ENCODE peak calls at places on chromosomes 2 and 18, in ten cellular contexts. V is kidney, J is lower lobe of right lung, U is fibroblast of lung, H is pancreas, R is sigmoid colon, Z is GM23338, Y is neural progenitor cell, S is IMR-90, G is aorta. I is an unnamed sample.

GRCh38 chr2:174788291-174788929 is 24.1 kb upstream of the CHRNA1 start:
- DNase-seq in Z (peak; percentile 78), G (no peak), S (peak; percentile 51), R (no peak), V (no peak), U (peak; percentile 60), J (no peak), H (no peak), Y (peak; percentile 39), I (peak; percentile 29)

GRCh38 chr2:44937688-44938240 is 3.7 kb upstream of the SIX3 start:
- DNase-seq in S (no peak), J (no peak), H (no peak), Z (peak; percentile 90), R (no peak), V (no peak), U (peak; percentile 70), Y (peak; percentile 92), G (no peak), I (no peak)

GRCh38 chr2:133657591-133657990 is 89.3 kb upstream of the NCKAP5 start:
- DNase-seq in U (peak; percentile 90), Y (no peak), R (no peak), H (no peak), Z (no peak), V (no peak), S (peak; percentile 41), J (no peak), G (no peak), I (peak; percentile 90)

GRCh38 chr2:238561230-238561629 is 134.5 kb downstream of the ASB1 start:
- DNase-seq in U (peak; percentile 7), G (no peak), H (no peak), Z (no peak), S (no peak), Y (no peak), R (no peak), J (no peak), V (no peak), I (peak; percentile 3)

GRCh38 chr2:25833566-25833965 is 44.7 kb downstream of the ASXL2 start:
- DNase-seq in Z (no peak), H (no peak), G (no peak), J (no peak), U (peak; percentile 13), Y (no peak), R (no peak), S (peak; percentile 13), V (no peak), I (no peak)

GRCh38 chr2:164739966-164740365 is 101.7 kb downstream of the COBLL1 start:
- DNase-seq in G (no peak), U (peak; percentile 72), J (no peak), H (no peak), R (no peak), Y (no peak), V (no peak), Z (no peak), S (peak; percentile 64), I (peak; percentile 69)

GRCh38 chr2:41038408-41038807 is 586.5 kb upstream of the SLC8A1 start:
- DNase-seq in J (no peak), G (no peak), S (peak; percentile 40), V (no peak), Z (no peak), H (no peak), U (peak; percentile 22), Y (no peak), R (no peak), I (peak; percentile 10)

GRCh38 chr2:121201796-121202195 is 83.2 kb downstream of the TFCP2L1 start:
- DNase-seq in G (no peak), Y (no peak), H (peak; percentile 26), R (no peak), U (no peak), J (peak; percentile 14), S (no peak), Z (no peak), V (no peak), I (no peak)

GRCh38 chr2:1140389-1141003 is 189.8 kb downstream of the SNTG2 start:
- DNase-seq in R (no peak), Z (peak; percentile 78), H (peak; percentile 84), S (no peak), Y (peak; percentile 71), J (no peak), G (no peak), U (no peak), V (no peak), I (no peak)

GRCh38 chr18:40935423-40935822 is 1019.6 kb upstream of the PIK3C3 start:
- DNase-seq in V (no peak), Z (peak; percentile 82), J (no peak), G (no peak), R (no peak), U (peak; percentile 13), H (no peak), Y (peak; percentile 57), S (peak; percentile 15), I (no peak)

GRCh38 chr2:101111917-101112771 is 39.0 kb downstream of the TBC1D8 start:
- DNase-seq in Z (no peak), J (no peak), S (peak; percentile 50), U (peak; percentile 16), Y (no peak), G (no peak), H (no peak), R (peak; percentile 72), V (no peak), I (peak; percentile 10)

GRCh38 chr2:160493227-160494028 is at the start of gene RBMS1:
- DNase-seq in Z (peak; percentile 79), S (peak; percentile 44), J (peak; percentile 74), Y (peak; percentile 84), R (peak; percentile 83), V (peak; percentile 87), U (peak; percentile 68), G (peak; percentile 69), H (peak; percentile 81), I (peak; percentile 46)

GRCh38 chr2:191166111-191166755 is 15.4 kb upstream of the STAT4 start:
- DNase-seq in U (peak; percentile 71), S (peak; percentile 89), Y (peak; percentile 63), R (no peak), V (no peak), G (no peak), Z (no peak), H (no peak), J (no peak), I (peak; percentile 64)

GRCh38 chr2:205706769-205707375 is 24.6 kb downstream of the NRP2 start:
- DNase-seq in J (peak; percentile 72), Z (no peak), G (peak; percentile 85), V (peak; percentile 89), Y (no peak), H (no peak), R (peak; percentile 94), S (peak; percentile 97), U (peak; percentile 98), I (peak; percentile 97)

GRCh38 chr2:109663721-109664120 is 49.6 kb downstream of the SOWAHC start:
- DNase-seq in J (no peak), G (peak; percentile 85), V (peak; percentile 81), S (peak; percentile 28), H (no peak), Y (no peak), R (peak; percentile 83), U (peak; percentile 90), Z (no peak), I (peak; percentile 87)

GRCh38 chr18:45860492-45860891 is 35.0 kb downstream of the SIGLEC15 start:
- DNase-seq in S (no peak), V (no peak), G (no peak), J (no peak), U (no peak), H (no peak), Z (no peak), R (no peak), Y (no peak), I (no peak)
- H3K36me3 ChIP-seq in S (peaks cover 48% of the 10 kb centered on the region), V (peaks cover 35% of the 10 kb centered on the region), G (peaks cover 12% of the 10 kb centered on the region), J (peaks cover 99% of the 10 kb centered on the region), U (peaks cover 28% of the 10 kb centered on the region), H (peaks cover 64% of the 10 kb centered on the region), Z (peaks cover 15% of the 10 kb centered on the region), R (peaks cover 28% of the 10 kb centered on the region), Y (peaks cover 5% of the 10 kb centered on the region), I (peaks cover 57% of the 10 kb centered on the region)

GRCh38 chr2:197889041-197889440 is 84.6 kb downstream of the PLCL1 start:
- DNase-seq in V (no peak), H (no peak), U (peak; percentile 55), Y (peak; percentile 49), J (no peak), G (no peak), R (no peak), Z (peak; percentile 60), S (peak; percentile 64), I (peak; percentile 42)
- H3K27ac ChIP-seq in V (peak overlapping the region; percentile 6), H (peak overlapping the region; percentile 25), U (no peak overlapping the region), Y (no peak overlapping the region), J (no peak overlapping the region), G (no peak overlapping the region), R (no peak overlapping the region), Z (no peak overlapping the region), S (no peak overlapping the region), I (no peak overlapping the region)

DNA sequence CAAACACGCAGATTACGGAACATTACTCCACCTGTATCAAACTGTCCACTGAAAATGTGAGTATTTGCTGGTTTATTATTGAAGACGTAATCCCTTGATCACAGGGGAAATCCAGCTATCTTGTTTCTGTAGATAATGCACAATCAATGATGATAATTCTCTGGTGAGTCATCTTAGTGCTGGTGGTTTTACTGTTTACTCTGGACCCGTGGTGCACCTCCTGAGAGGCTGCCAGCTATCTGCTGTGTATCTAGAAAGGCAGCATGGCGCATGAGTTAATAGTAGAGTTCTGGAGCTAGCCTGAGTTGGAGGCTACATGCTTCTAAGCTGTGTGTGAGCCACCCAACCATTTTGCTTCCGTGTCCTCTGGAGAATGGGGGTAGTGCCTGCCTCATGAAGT is 6.5 kb downstream of the NCAPH start:
- DNase-seq in H (no peak), U (peak; percentile 90), J (no peak), R (no peak), G (no peak), Z (no peak), Y (no peak), V (no peak), S (peak; percentile 95), I (peak; percentile 89)
- H3K36me3 ChIP-seq in H (no peaks in the 10 kb centered on the region), U (peaks cover 4% of the 10 kb centered on the region), J (no peaks in the 10 kb centered on the region), R (no peaks in the 10 kb centered on the region), G (no peaks in the 10 kb centered on the region), Z (peaks cover 31% of the 10 kb centered on the region), Y (peaks cover 4% of the 10 kb centered on the region), V (no peaks in the 10 kb centered on the region), S (peaks cover 1% of the 10 kb centered on the region), I (peaks cover 10% of the 10 kb centered on the region)

GRCh38 chr2:108407864-108408729 is 30.3 kb downstream of the SULT1C4 start:
- DNase-seq in J (no peak), U (no peak), V (no peak), H (no peak), Z (no peak), R (no peak), G (no peak), Y (no peak), S (peak; percentile 37), I (no peak)

GRCh38 chr2:108404784-108405397 is 27.1 kb downstream of the SULT1C4 start:
- DNase-seq in G (no peak), R (no peak), U (no peak), H (no peak), Y (no peak), J (no peak), S (no peak), V (no peak), Z (no peak), I (no peak)

GRCh38 chr2:108399479-108399878 is 21.7 kb downstream of the SULT1C4 start:
- DNase-seq in R (no peak), G (no peak), H (no peak), Z (peak; percentile 21), V (no peak), U (no peak), J (no peak), S (no peak), Y (no peak), I (no peak)

GRCh38 chr2:108401800-108402199 is 24.0 kb downstream of the SULT1C4 start:
- DNase-seq in V (no peak), S (no peak), G (no peak), H (no peak), Z (no peak), U (no peak), Y (no peak), J (no peak), R (no peak), I (no peak)

GRCh38 chr2:108403494-108403893 is 25.7 kb downstream of the SULT1C4 start:
- DNase-seq in U (peak; percentile 72), H (no peak), G (no peak), S (peak; percentile 73), V (no peak), Y (peak; percentile 23), R (no peak), Z (peak; percentile 46), J (no peak), I (peak; percentile 63)
- H3K27ac ChIP-seq in U (no peak overlapping the region), H (no peak overlapping the region), G (no peak overlapping the region), S (no peak overlapping the region), V (no peak overlapping the region), Y (no peak overlapping the region), R (no peak overlapping the region), Z (peak overlapping the region; percentile 59), J (no peak overlapping the region), I (no peak overlapping the region)